ENCODE peak calls at places on chromosomes 5 and 9, in nine cellular contexts. One of them, this sample, is unnamed.
A peak's percentile ranks its signal among the peaks of the same experiment; 100 is the strongest.

GRCh38 chr5:72925336-72926010 is 30.4 kb upstream of the FCHO2 start:
- DNase-seq in GM12878: no peak
- DNase-seq in CD8-positive, alpha-beta T cell: no peak
- DNase-seq in A673: no peak
- DNase-seq in BE2C: no peak
- DNase-seq in spleen: peak; percentile 71
- DNase-seq in cardiac muscle cell: no peak
- DNase-seq in uterus: no peak
- DNase-seq in psoas muscle: no peak
- DNase-seq in this sample: no peak

GRCh38 chr9:115882911-115883310 is 270.7 kb upstream of the PAPPA start:
- DNase-seq in GM12878: no peak
- DNase-seq in CD8-positive, alpha-beta T cell: no peak
- DNase-seq in A673: no peak
- DNase-seq in BE2C: no peak
- DNase-seq in spleen: no peak
- DNase-seq in cardiac muscle cell: peak; percentile 33
- DNase-seq in uterus: no peak
- DNase-seq in psoas muscle: no peak
- DNase-seq in this sample: no peak

GRCh38 chr5:144092510-144092909 is 77.9 kb downstream of the YIPF5 start:
- DNase-seq in GM12878: no peak
- DNase-seq in CD8-positive, alpha-beta T cell: no peak
- DNase-seq in A673: no peak
- DNase-seq in BE2C: no peak
- DNase-seq in spleen: no peak
- DNase-seq in cardiac muscle cell: no peak
- DNase-seq in uterus: no peak
- DNase-seq in psoas muscle: no peak
- DNase-seq in this sample: no peak

GRCh38 chr5:54795284-54795683 is 190.1 kb downstream of the ESM1 start:
- DNase-seq in GM12878: no peak
- DNase-seq in CD8-positive, alpha-beta T cell: no peak
- DNase-seq in A673: no peak
- DNase-seq in BE2C: no peak
- DNase-seq in spleen: no peak
- DNase-seq in cardiac muscle cell: no peak
- DNase-seq in uterus: no peak
- DNase-seq in psoas muscle: no peak
- DNase-seq in this sample: no peak

GRCh38 chr5:68383888-68384310 is 168.3 kb downstream of the PIK3R1 start:
- DNase-seq in GM12878: no peak
- DNase-seq in CD8-positive, alpha-beta T cell: no peak
- DNase-seq in A673: no peak
- DNase-seq in BE2C: no peak
- DNase-seq in spleen: no peak
- DNase-seq in cardiac muscle cell: no peak
- DNase-seq in uterus: no peak
- DNase-seq in psoas muscle: no peak
- DNase-seq in this sample: no peak

GRCh38 chr5:36870399-36871040 is 6.0 kb upstream of the NIPBL start:
- DNase-seq in GM12878: no peak
- DNase-seq in CD8-positive, alpha-beta T cell: no peak
- DNase-seq in A673: peak; percentile 87
- DNase-seq in BE2C: no peak
- DNase-seq in spleen: no peak
- DNase-seq in cardiac muscle cell: peak; percentile 79
- DNase-seq in uterus: no peak
- DNase-seq in psoas muscle: no peak
- DNase-seq in this sample: no peak

GRCh38 chr9:34072868-34073590 is 24.3 kb upstream of the UBAP2 start:
- DNase-seq in GM12878: no peak
- DNase-seq in CD8-positive, alpha-beta T cell: no peak
- DNase-seq in A673: no peak
- DNase-seq in BE2C: no peak
- DNase-seq in spleen: no peak
- DNase-seq in cardiac muscle cell: peak; percentile 82
- DNase-seq in uterus: peak; percentile 52
- DNase-seq in psoas muscle: no peak
- DNase-seq in this sample: no peak

GRCh38 chr9:92657296-92658094 is 12.4 kb downstream of the IPPK start:
- DNase-seq in GM12878: no peak
- DNase-seq in CD8-positive, alpha-beta T cell: no peak
- DNase-seq in A673: no peak
- DNase-seq in BE2C: no peak
- DNase-seq in spleen: peak; percentile 79
- DNase-seq in cardiac muscle cell: no peak
- DNase-seq in uterus: no peak
- DNase-seq in psoas muscle: no peak
- DNase-seq in this sample: no peak

GRCh38 chr9:78932849-78933627 is 636.1 kb downstream of the PSAT1 start:
- DNase-seq in GM12878: no peak
- DNase-seq in CD8-positive, alpha-beta T cell: no peak
- DNase-seq in A673: peak; percentile 48
- DNase-seq in BE2C: no peak
- DNase-seq in spleen: no peak
- DNase-seq in cardiac muscle cell: peak; percentile 68
- DNase-seq in uterus: no peak
- DNase-seq in psoas muscle: no peak
- DNase-seq in this sample: no peak

GRCh38 chr9:120366646-120367019 is 213.3 kb downstream of the CDK5RAP2 start:
- DNase-seq in GM12878: no peak
- DNase-seq in CD8-positive, alpha-beta T cell: no peak
- DNase-seq in A673: peak; percentile 55
- DNase-seq in BE2C: no peak
- DNase-seq in spleen: no peak
- DNase-seq in cardiac muscle cell: peak; percentile 96
- DNase-seq in uterus: no peak
- DNase-seq in psoas muscle: peak; percentile 50
- DNase-seq in this sample: no peak

GRCh38 chr5:468401-468800 is 25.4 kb downstream of the EXOC3 start:
- DNase-seq in GM12878: no peak
- DNase-seq in CD8-positive, alpha-beta T cell: no peak
- DNase-seq in A673: no peak
- DNase-seq in BE2C: no peak
- DNase-seq in spleen: peak; percentile 56
- DNase-seq in cardiac muscle cell: no peak
- DNase-seq in uterus: peak; percentile 11
- DNase-seq in psoas muscle: no peak
- DNase-seq in this sample: no peak

GRCh38 chr9:135290086-135290485 is 189.5 kb upstream of the PPP1R26 start:
- DNase-seq in GM12878: no peak
- DNase-seq in CD8-positive, alpha-beta T cell: no peak
- DNase-seq in A673: no peak
- DNase-seq in BE2C: peak; percentile 4
- DNase-seq in spleen: peak; percentile 23
- DNase-seq in cardiac muscle cell: no peak
- DNase-seq in uterus: no peak
- DNase-seq in psoas muscle: no peak
- DNase-seq in this sample: peak; percentile 58

GRCh38 chr5:173012882-173013281 is 29.3 kb downstream of the ATP6V0E1 start:
- DNase-seq in GM12878: no peak
- DNase-seq in CD8-positive, alpha-beta T cell: no peak
- DNase-seq in A673: no peak
- DNase-seq in BE2C: no peak
- DNase-seq in spleen: peak; percentile 79
- DNase-seq in cardiac muscle cell: peak; percentile 49
- DNase-seq in uterus: no peak
- DNase-seq in psoas muscle: peak; percentile 36
- DNase-seq in this sample: no peak

GRCh38 chr9:124769451-124770358 is 1.4 kb downstream of the NR6A1 start:
- DNase-seq in GM12878: no peak
- DNase-seq in CD8-positive, alpha-beta T cell: no peak
- DNase-seq in A673: peak; percentile 58
- DNase-seq in BE2C: no peak
- DNase-seq in spleen: peak; percentile 88
- DNase-seq in cardiac muscle cell: no peak
- DNase-seq in uterus: no peak
- DNase-seq in psoas muscle: no peak
- DNase-seq in this sample: no peak

GRCh38 chr9:131971482-131972074 is 108.1 kb downstream of the MED27 start:
- DNase-seq in GM12878: no peak
- DNase-seq in CD8-positive, alpha-beta T cell: no peak
- DNase-seq in A673: no peak
- DNase-seq in BE2C: no peak
- DNase-seq in spleen: no peak
- DNase-seq in cardiac muscle cell: no peak
- DNase-seq in uterus: no peak
- DNase-seq in psoas muscle: no peak
- DNase-seq in this sample: no peak

GRCh38 chr5:10355071-10355889 is 1.8 kb downstream of the MARCHF6 start:
- DNase-seq in GM12878: no peak
- DNase-seq in CD8-positive, alpha-beta T cell: no peak
- DNase-seq in A673: peak; percentile 35
- DNase-seq in BE2C: no peak
- DNase-seq in spleen: no peak
- DNase-seq in cardiac muscle cell: peak; percentile 26
- DNase-seq in uterus: no peak
- DNase-seq in psoas muscle: no peak
- DNase-seq in this sample: no peak

GRCh38 chr9:97468658-97469448 is 32.6 kb upstream of the TMOD1 start:
- DNase-seq in GM12878: peak; percentile 59
- DNase-seq in CD8-positive, alpha-beta T cell: no peak
- DNase-seq in A673: peak; percentile 60
- DNase-seq in BE2C: peak; percentile 88
- DNase-seq in spleen: no peak
- DNase-seq in cardiac muscle cell: peak; percentile 81
- DNase-seq in uterus: peak; percentile 85
- DNase-seq in psoas muscle: peak; percentile 67
- DNase-seq in this sample: peak; percentile 64

GRCh38 chr5:122085041-122085440 is 7.0 kb upstream of the LOX start:
- DNase-seq in GM12878: no peak
- DNase-seq in CD8-positive, alpha-beta T cell: no peak
- DNase-seq in A673: no peak
- DNase-seq in BE2C: no peak
- DNase-seq in spleen: no peak
- DNase-seq in cardiac muscle cell: no peak
- DNase-seq in uterus: no peak
- DNase-seq in psoas muscle: no peak
- DNase-seq in this sample: no peak
- TF ChIP-seq CTCF in GM12878: no peak
- TF ChIP-seq CTCF in CD8-positive, alpha-beta T cell: no peak
- TF ChIP-seq CTCF in A673: no peak
- TF ChIP-seq CTCF in BE2C: no peak
- TF ChIP-seq CTCF in spleen: no peak
- TF ChIP-seq CTCF in cardiac muscle cell: no peak
- TF ChIP-seq CTCF in uterus: no peak
- TF ChIP-seq CTCF in psoas muscle: no peak
- TF ChIP-seq CTCF in this sample: no peak

GRCh38 chr9:80892703-80893102 is 796.6 kb downstream of the TLE1 start:
- DNase-seq in GM12878: no peak
- DNase-seq in CD8-positive, alpha-beta T cell: no peak
- DNase-seq in A673: no peak
- DNase-seq in BE2C: no peak
- DNase-seq in spleen: no peak
- DNase-seq in cardiac muscle cell: no peak
- DNase-seq in uterus: no peak
- DNase-seq in psoas muscle: no peak
- DNase-seq in this sample: no peak

DNA sequence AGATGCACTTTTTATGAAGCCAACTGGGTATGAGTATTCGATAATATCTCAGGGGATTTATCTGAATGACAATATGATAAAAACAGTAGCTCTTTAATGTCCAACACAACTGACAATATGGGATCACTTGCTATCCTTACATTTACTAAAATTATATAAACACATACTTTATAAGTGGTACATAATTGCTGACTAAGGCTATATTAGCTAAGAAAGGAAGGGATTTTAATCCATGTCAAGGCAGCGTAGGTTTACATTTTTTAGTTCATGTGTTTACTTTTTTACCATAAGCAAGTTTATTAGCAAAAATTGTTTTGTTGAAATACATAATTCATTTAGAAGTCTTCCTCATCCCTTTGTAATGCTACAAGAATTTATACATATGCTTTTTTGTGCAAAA is 796.2 kb downstream of the TLE1 start:
- DNase-seq in GM12878: no peak
- DNase-seq in CD8-positive, alpha-beta T cell: no peak
- DNase-seq in A673: no peak
- DNase-seq in BE2C: no peak
- DNase-seq in spleen: no peak
- DNase-seq in cardiac muscle cell: no peak
- DNase-seq in uterus: no peak
- DNase-seq in psoas muscle: no peak
- DNase-seq in this sample: no peak
- H3K9me3 ChIP-seq in GM12878: no peaks in the 10 kb centered on the region
- H3K9me3 ChIP-seq in CD8-positive, alpha-beta T cell: no peaks in the 10 kb centered on the region
- H3K9me3 ChIP-seq in A673: peaks cover 7% of the 10 kb centered on the region
- H3K9me3 ChIP-seq in BE2C: no peaks in the 10 kb centered on the region
- H3K9me3 ChIP-seq in spleen: no peaks in the 10 kb centered on the region
- H3K9me3 ChIP-seq in cardiac muscle cell: no peaks in the 10 kb centered on the region
- H3K9me3 ChIP-seq in uterus: no peaks in the 10 kb centered on the region
- H3K9me3 ChIP-seq in psoas muscle: no peaks in the 10 kb centered on the region
- H3K9me3 ChIP-seq in this sample: peaks cover 23% of the 10 kb centered on the region

GRCh38 chr9:127975376-127976315 is 5.1 kb downstream of the EEIG1 start:
- DNase-seq in GM12878: no peak
- DNase-seq in CD8-positive, alpha-beta T cell: no peak
- DNase-seq in A673: no peak
- DNase-seq in BE2C: no peak
- DNase-seq in spleen: no peak
- DNase-seq in cardiac muscle cell: no peak
- DNase-seq in uterus: no peak
- DNase-seq in psoas muscle: no peak
- DNase-seq in this sample: no peak

GRCh38 chr9:127977877-127978647 is 2.7 kb downstream of the EEIG1 start:
- DNase-seq in GM12878: no peak
- DNase-seq in CD8-positive, alpha-beta T cell: no peak
- DNase-seq in A673: no peak
- DNase-seq in BE2C: peak; percentile 20
- DNase-seq in spleen: no peak
- DNase-seq in cardiac muscle cell: peak; percentile 95
- DNase-seq in uterus: peak; percentile 79
- DNase-seq in psoas muscle: peak; percentile 63
- DNase-seq in this sample: peak; percentile 70

GRCh38 chr9:127976943-127977871 is 3.6 kb downstream of the EEIG1 start:
- DNase-seq in GM12878: no peak
- DNase-seq in CD8-positive, alpha-beta T cell: no peak
- DNase-seq in A673: no peak
- DNase-seq in BE2C: no peak
- DNase-seq in spleen: no peak
- DNase-seq in cardiac muscle cell: no peak
- DNase-seq in uterus: no peak
- DNase-seq in psoas muscle: no peak
- DNase-seq in this sample: no peak

GRCh38 chr9:127974769-127975261 is 6.0 kb downstream of the EEIG1 start:
- DNase-seq in GM12878: no peak
- DNase-seq in CD8-positive, alpha-beta T cell: no peak
- DNase-seq in A673: no peak
- DNase-seq in BE2C: peak; percentile 12
- DNase-seq in spleen: no peak
- DNase-seq in cardiac muscle cell: peak; percentile 65
- DNase-seq in uterus: peak; percentile 79
- DNase-seq in psoas muscle: peak; percentile 73
- DNase-seq in this sample: no peak

GRCh38 chr9:127976498-127976897 is 4.3 kb downstream of the EEIG1 start:
- DNase-seq in GM12878: no peak
- DNase-seq in CD8-positive, alpha-beta T cell: no peak
- DNase-seq in A673: no peak
- DNase-seq in BE2C: no peak
- DNase-seq in spleen: no peak
- DNase-seq in cardiac muscle cell: no peak
- DNase-seq in uterus: no peak
- DNase-seq in psoas muscle: no peak
- DNase-seq in this sample: no peak
- H3K4me1 ChIP-seq in GM12878: peaks cover 43% of the 10 kb centered on the region
- H3K4me1 ChIP-seq in CD8-positive, alpha-beta T cell: peaks cover 50% of the 10 kb centered on the region
- H3K4me1 ChIP-seq in A673: peaks cover 50% of the 10 kb centered on the region
- H3K4me1 ChIP-seq in BE2C: peaks cover 49% of the 10 kb centered on the region
- H3K4me1 ChIP-seq in spleen: peaks cover 90% of the 10 kb centered on the region
- H3K4me1 ChIP-seq in cardiac muscle cell: peaks cover 70% of the 10 kb centered on the region
- H3K4me1 ChIP-seq in uterus: peaks cover 15% of the 10 kb centered on the region
- H3K4me1 ChIP-seq in psoas muscle: peaks cover 85% of the 10 kb centered on the region
- H3K4me1 ChIP-seq in this sample: peaks cover 92% of the 10 kb centered on the region

GRCh38 chr5:109479260-109479860 is 69.6 kb upstream of the PJA2 start:
- DNase-seq in GM12878: no peak
- DNase-seq in CD8-positive, alpha-beta T cell: no peak
- DNase-seq in A673: peak; percentile 60
- DNase-seq in BE2C: no peak
- DNase-seq in spleen: no peak
- DNase-seq in cardiac muscle cell: peak; percentile 45
- DNase-seq in uterus: no peak
- DNase-seq in psoas muscle: no peak
- DNase-seq in this sample: no peak
- TF ChIP-seq CTCF in GM12878: peak; percentile 34
- TF ChIP-seq CTCF in CD8-positive, alpha-beta T cell: peak; percentile 37
- TF ChIP-seq CTCF in A673: peak; percentile 68
- TF ChIP-seq CTCF in BE2C: peak; percentile 45
- TF ChIP-seq CTCF in spleen: peak; percentile 13
- TF ChIP-seq CTCF in cardiac muscle cell: peak; percentile 48
- TF ChIP-seq CTCF in uterus: no peak
- TF ChIP-seq CTCF in psoas muscle: peak; percentile 26
- TF ChIP-seq CTCF in this sample: peak; percentile 46